ENCODE peak calls at places on chromosomes 2 and 18, in nine cellular contexts. H is NCI-H2081; Y is endothelial cell of umbilical vein; F is islet precursor cell; U is left ventricle myocardium superior; Z is EL; J is stimulated activated CD8-positive, alpha-beta memory T cell treated with anti-CD3 and anti-CD28 coated beads, Interleukin-15, amount 100 ng/mL, for 24 hours; V is HEK293T; Q is amniotic stem cell. O is an unnamed sample.

GRCh38 chr2:128590309-128591021 is 271.8 kb upstream of the HS6ST1 start:
- DNase-seq in F (no peak), H (no peak), Z (no peak), V (no peak), Y (no peak), Q (no peak), U (no peak), J (no peak), O (no peak)

GRCh38 chr2:26018184-26018716 is 15.6 kb upstream of the RAB10 start:
- DNase-seq in F (peak; percentile 95), J (no peak), H (no peak), Z (peak; percentile 87), V (peak; percentile 42), Y (peak; percentile 52), U (peak; percentile 75), Q (peak; percentile 79), O (no peak)

GRCh38 chr18:49944681-49945080 is 131.3 kb upstream of the ACAA2 start:
- DNase-seq in Y (no peak), U (no peak), J (no peak), V (no peak), Q (no peak), Z (peak; percentile 10), H (no peak), F (peak; percentile 63), O (no peak)

GRCh38 chr18:58572181-58572580 is 56.7 kb downstream of the ALPK2 start:
- DNase-seq in J (no peak), V (no peak), Y (no peak), H (no peak), Q (peak; percentile 90), U (no peak), F (no peak), Z (peak; percentile 98), O (no peak)

GRCh38 chr2:985317-985898 is 34.8 kb downstream of the SNTG2 start:
- DNase-seq in Q (no peak), U (no peak), V (no peak), F (no peak), H (no peak), Z (no peak), Y (no peak), J (no peak), O (no peak)

GRCh38 chr2:238247002-238247822 is 7.4 kb upstream of the HES6 start:
- DNase-seq in H (no peak), Z (no peak), V (no peak), Y (no peak), U (peak; percentile 16), F (no peak), J (no peak), Q (no peak), O (no peak)

GRCh38 chr2:240567137-240567871 is 980 bp upstream of the RNPEPL1 start:
- DNase-seq in J (no peak), Z (peak; percentile 20), U (no peak), H (no peak), Y (peak; percentile 16), Q (no peak), F (peak; percentile 45), V (no peak), O (no peak)

GRCh38 chr2:148553332-148553887 is 91.1 kb upstream of the EPC2 start:
- DNase-seq in V (no peak), U (no peak), H (no peak), Y (no peak), Q (no peak), J (no peak), Z (no peak), F (no peak), O (no peak)

GRCh38 chr2:7671312-7671711 is 754.1 kb downstream of the RNF144A start:
- DNase-seq in H (no peak), F (no peak), Q (no peak), Y (no peak), V (no peak), J (no peak), Z (no peak), U (peak; percentile 81), O (no peak)

GRCh38 chr2:62147610-62148301 is 48.2 kb upstream of the B3GNT2 start:
- DNase-seq in Z (peak; percentile 78), Y (peak; percentile 18), H (no peak), Q (no peak), U (no peak), F (no peak), J (no peak), V (no peak), O (no peak)

GRCh38 chr2:85804583-85804982 is 50.8 kb downstream of the ATOH8 start:
- DNase-seq in F (peak; percentile 55), U (no peak), J (no peak), H (no peak), Q (no peak), V (peak; percentile 67), Z (peak; percentile 45), Y (peak; percentile 25), O (no peak)

GRCh38 chr2:174334781-174335604 is at the start of gene SP9:
- DNase-seq in H (peak; percentile 28), Q (no peak), J (no peak), Z (peak; percentile 51), F (peak; percentile 90), U (peak; percentile 51), V (peak; percentile 86), Y (peak; percentile 50), O (no peak)

GRCh38 chr18:6106116-6106645 is 210.9 kb upstream of the TMEM200C start:
- DNase-seq in J (no peak), V (no peak), Z (no peak), Y (no peak), F (no peak), U (no peak), Q (no peak), H (no peak), O (no peak)

GRCh38 chr2:112920923-112921532 is 10.1 kb downstream of the IL37 start:
- DNase-seq in Q (no peak), J (no peak), U (no peak), F (no peak), Y (no peak), Z (peak; percentile 58), V (no peak), H (no peak), O (no peak)

GRCh38 chr2:158923641-158924040 is 44.8 kb upstream of the TANC1 start:
- DNase-seq in Q (no peak), H (no peak), F (no peak), Y (no peak), U (no peak), Z (no peak), J (no peak), V (no peak), O (no peak)

GRCh38 chr2:128436498-128437180 is 118.0 kb upstream of the HS6ST1 start:
- DNase-seq in J (no peak), Y (no peak), U (no peak), Q (no peak), Z (no peak), H (no peak), V (no peak), F (peak; percentile 12), O (no peak)

GRCh38 chr2:46146866-46147502 is 150.2 kb upstream of the EPAS1 start:
- DNase-seq in Y (no peak), V (no peak), J (no peak), U (no peak), Z (no peak), H (no peak), Q (no peak), F (peak; percentile 63), O (no peak)

GRCh38 chr2:219000569-219000960 is 7.3 kb upstream of the CRYBA2 start:
- DNase-seq in H (no peak), V (no peak), Y (no peak), F (no peak), Q (no peak), Z (no peak), J (no peak), U (no peak), O (peak; percentile 62)

GRCh38 chr2:70923378-70924015 is 12.2 kb upstream of the ATP6V1B1 start:
- DNase-seq in Z (no peak), F (peak; percentile 67), V (peak; percentile 46), U (no peak), J (no peak), H (no peak), Y (no peak), Q (no peak), O (no peak)

GRCh38 chr2:18971628-18972027 is 382.3 kb upstream of the NT5C1B start:
- DNase-seq in J (no peak), U (no peak), F (no peak), Z (peak; percentile 14), H (no peak), Q (no peak), Y (no peak), V (no peak), O (no peak)

GRCh38 chr2:164911832-164912231 is 43.5 kb downstream of the SLC38A11 start:
- DNase-seq in Y (peak; percentile 6), V (no peak), U (no peak), F (no peak), Z (no peak), H (no peak), J (no peak), Q (no peak), O (no peak)

GRCh38 chr2:229879551-229879950 is 42.3 kb downstream of the TRIP12 start:
- DNase-seq in F (no peak), Z (no peak), V (no peak), Q (no peak), Y (no peak), U (no peak), J (no peak), H (no peak), O (no peak)

GRCh38 chr2:121329786-121330185 is 44.8 kb upstream of the TFCP2L1 start:
- DNase-seq in Z (no peak), Y (no peak), U (no peak), J (no peak), Q (no peak), V (no peak), H (no peak), F (peak; percentile 22), O (no peak)

GRCh38 chr2:133130548-133131246 is 437.6 kb downstream of the NCKAP5 start:
- DNase-seq in J (no peak), H (no peak), Y (no peak), Z (peak; percentile 45), V (no peak), F (no peak), U (no peak), Q (no peak), O (no peak)

GRCh38 chr2:46873632-46874068 is 42.0 kb downstream of the MCFD2 start:
- DNase-seq in Z (peak; percentile 95), U (peak; percentile 53), Q (peak; percentile 87), J (no peak), F (peak; percentile 97), Y (peak; percentile 94), H (no peak), V (peak; percentile 53), O (no peak)

GRCh38 chr2:211351998-211352397 is 795.6 kb downstream of the CPS1 start:
- DNase-seq in J (no peak), F (no peak), H (no peak), U (peak; percentile 32), Y (no peak), Z (no peak), V (no peak), Q (no peak), O (peak; percentile 58)

GRCh38 chr2:215920244-215921100 is 92.9 kb downstream of the MREG start:
- DNase-seq in U (peak; percentile 54), Q (peak; percentile 32), F (peak; percentile 82), V (peak; percentile 64), H (peak; percentile 35), J (no peak), Y (peak; percentile 87), Z (peak; percentile 70), O (peak; percentile 51)

GRCh38 chr2:116874021-116874420 is 940.5 kb upstream of the DDX18 start:
- DNase-seq in U (no peak), V (no peak), Y (no peak), Z (no peak), J (no peak), Q (no peak), F (no peak), H (no peak), O (no peak)

GRCh38 chr2:44578401-44579135 is 216.8 kb downstream of the CAMKMT start:
- DNase-seq in Z (peak; percentile 61), F (no peak), H (no peak), V (no peak), J (no peak), Q (no peak), U (no peak), Y (no peak), O (no peak)

GRCh38 chr2:28394331-28394877 is 1.7 kb downstream of the FOSL2 start:
- DNase-seq in H (no peak), Y (peak; percentile 63), V (no peak), Q (peak; percentile 20), U (peak; percentile 68), F (peak; percentile 66), J (no peak), Z (peak; percentile 54), O (no peak)

GRCh38 chr2:203583696-203584095 is 48.6 kb upstream of the RAPH1 start:
- DNase-seq in V (no peak), Q (no peak), J (no peak), U (no peak), H (no peak), F (peak; percentile 57), Y (peak; percentile 56), Z (peak; percentile 77), O (no peak)